ENCODE peak calls at places on chromosomes 16 and 17, in four cellular contexts. Y, W, X and Z are unnamed samples.

GRCh38 chr17:30379303-30380105 is 777 bp downstream of the CPD start:
- DNase-seq in X (no peak), W (peak), Y (no peak), Z (peak)

GRCh38 chr17:78806451-78806850 is 24.4 kb upstream of the CYTH1 start:
- DNase-seq in X (no peak), Y (no peak), W (no peak), Z (peak)

GRCh38 chr16:28212532-28212873 is 738 bp upstream of the XPO6 start:
- DNase-seq in W (no peak), Y (peak), X (no peak), Z (peak)

GRCh38 chr17:72687941-72688340 is 404.5 kb downstream of the SLC39A11 start:
- DNase-seq in Y (no peak), X (no peak), W (no peak), Z (no peak)

GRCh38 chr17:15404116-15404730 is 62.8 kb upstream of the TEKT3 start:
- DNase-seq in X (no peak), Y (no peak), W (no peak), Z (peak)

GRCh38 chr16:12386076-12386641 is 409.6 kb downstream of the SNX29 start:
- DNase-seq in W (no peak), Y (no peak), X (no peak), Z (no peak)

GRCh38 chr17:4488989-4489595 is 9.6 kb upstream of the SPNS2 start:
- DNase-seq in X (no peak), W (no peak), Y (no peak), Z (no peak)

GRCh38 chr17:79965806-79966205 is 69.9 kb downstream of the TBC1D16 start:
- DNase-seq in Y (no peak), W (peak), X (no peak), Z (no peak)

GRCh38 chr16:81511371-81511770 is 66.8 kb downstream of the CMIP start:
- DNase-seq in X (peak), W (no peak), Y (peak), Z (peak)

GRCh38 chr16:58508671-58509251 is 6.6 kb upstream of the SETD6 start:
- DNase-seq in W (no peak), Y (no peak), X (no peak), Z (no peak)

GRCh38 chr16:86525696-86526095 is 15.4 kb downstream of the FOXF1 start:
- DNase-seq in X (no peak), W (no peak), Y (no peak), Z (no peak)

GRCh38 chr16:49826515-49826914 is 29.4 kb downstream of the ZNF423 start:
- DNase-seq in W (no peak), Y (no peak), X (no peak), Z (no peak)

GRCh38 chr16:74748042-74748709 is 26.4 kb downstream of the FA2H start:
- DNase-seq in X (no peak), Y (no peak), W (peak), Z (no peak)

GRCh38 chr17:2400474-2400866 is 390 bp downstream of the MNT start:
- DNase-seq in Y (no peak), W (no peak), X (no peak), Z (peak)

GRCh38 chr16:84483882-84484565 is 20.4 kb downstream of the MEAK7 start:
- DNase-seq in X (no peak), W (no peak), Y (no peak), Z (no peak)

GRCh38 chr16:53061701-53062159 is 6.9 kb downstream of the CHD9 start:
- DNase-seq in W (no peak), Y (no peak), X (no peak), Z (no peak)

GRCh38 chr16:50878966-50879615 is 137.2 kb downstream of the CYLD start:
- DNase-seq in W (no peak), X (no peak), Y (no peak), Z (no peak)

GRCh38 chr17:75693500-75694481 is 26.7 kb downstream of the SAP30BP start:
- DNase-seq in W (peak), Y (peak), X (no peak), Z (peak)

GRCh38 chr17:80768936-80769335 is 222.7 kb upstream of the CHMP6 start:
- DNase-seq in X (no peak), W (no peak), Y (no peak), Z (no peak)

GRCh38 chr16:58331024-58331707 is 36.3 kb upstream of the PRSS54 start:
- DNase-seq in X (no peak), Y (no peak), W (no peak), Z (no peak)